ENCODE peak calls at places on chromosome 21, in ten cellular contexts. E, A, Z, X, Y, H, B, Q, R and K are unnamed samples.

GRCh38 chr21:29660047-29660720 is 279.6 kb downstream of the GRIK1 start:
- DNase-seq in E (no peak), A (no peak), Z (no peak), X (no peak), Y (no peak), H (no peak), B (no peak), Q (no peak), R (no peak), K (no peak)

GRCh38 chr21:21163904-21164303 is 165.7 kb downstream of the NCAM2 start:
- DNase-seq in E (peak; percentile 78), A (no peak), Z (peak; percentile 69), X (peak; percentile 9), Y (no peak), H (peak; percentile 38), B (peak; percentile 40), Q (peak; percentile 15), R (peak; percentile 26), K (no peak)

GRCh38 chr21:44337941-44338895 is 972 bp downstream of the CFAP410 start:
- DNase-seq in E (peak; percentile 50), A (peak; percentile 93), Z (peak; percentile 90), X (peak; percentile 25), Y (peak; percentile 80), H (peak; percentile 64), B (peak; percentile 70), Q (peak; percentile 50), R (peak; percentile 66), K (peak; percentile 84)

GRCh38 chr21:38487906-38488639 is 10.2 kb downstream of the ERG start:
- DNase-seq in E (no peak), A (no peak), Z (no peak), X (peak; percentile 21), Y (no peak), H (no peak), B (no peak), Q (no peak), R (no peak), K (no peak)

GRCh38 chr21:32203877-32204480 is 74.9 kb downstream of the MIS18A start:
- DNase-seq in E (no peak), A (no peak), Z (no peak), X (no peak), Y (no peak), H (no peak), B (no peak), Q (no peak), R (no peak), K (no peak)

GRCh38 chr21:25639167-25639921 is at the start of gene JAM2:
- DNase-seq in E (peak; percentile 66), A (peak; percentile 83), Z (peak; percentile 90), X (no peak), Y (peak; percentile 76), H (peak; percentile 9), B (peak; percentile 33), Q (peak; percentile 49), R (no peak), K (peak; percentile 64)

GRCh38 chr21:39061766-39062165 is 121.5 kb downstream of the PSMG1 start:
- DNase-seq in E (peak; percentile 37), A (no peak), Z (no peak), X (no peak), Y (peak; percentile 54), H (no peak), B (no peak), Q (no peak), R (no peak), K (no peak)

GRCh38 chr21:18772404-18772803 is 368.8 kb upstream of the TMPRSS15 start:
- DNase-seq in E (no peak), A (no peak), Z (no peak), X (peak; percentile 31), Y (no peak), H (no peak), B (no peak), Q (no peak), R (no peak), K (no peak)

GRCh38 chr21:27077501-27077900 is 110.6 kb upstream of the ADAMTS5 start:
- DNase-seq in E (no peak), A (no peak), Z (no peak), X (no peak), Y (no peak), H (no peak), B (no peak), Q (no peak), R (no peak), K (no peak)

GRCh38 chr21:46207006-46207919 is 21.3 kb downstream of the LSS start:
- DNase-seq in E (no peak), A (peak; percentile 54), Z (no peak), X (no peak), Y (peak; percentile 57), H (no peak), B (no peak), Q (no peak), R (no peak), K (no peak)
- H3K36me3 ChIP-seq in E (peaks cover 12% of the 10 kb centered on the region), A (peaks cover 6% of the 10 kb centered on the region), Z (peaks cover 48% of the 10 kb centered on the region), X (peaks cover 3% of the 10 kb centered on the region), Y (no peaks in the 10 kb centered on the region), H (peaks cover 11% of the 10 kb centered on the region), B (no peaks in the 10 kb centered on the region), Q (no peaks in the 10 kb centered on the region), R (peaks cover 43% of the 10 kb centered on the region), K (no peaks in the 10 kb centered on the region)

DNA sequence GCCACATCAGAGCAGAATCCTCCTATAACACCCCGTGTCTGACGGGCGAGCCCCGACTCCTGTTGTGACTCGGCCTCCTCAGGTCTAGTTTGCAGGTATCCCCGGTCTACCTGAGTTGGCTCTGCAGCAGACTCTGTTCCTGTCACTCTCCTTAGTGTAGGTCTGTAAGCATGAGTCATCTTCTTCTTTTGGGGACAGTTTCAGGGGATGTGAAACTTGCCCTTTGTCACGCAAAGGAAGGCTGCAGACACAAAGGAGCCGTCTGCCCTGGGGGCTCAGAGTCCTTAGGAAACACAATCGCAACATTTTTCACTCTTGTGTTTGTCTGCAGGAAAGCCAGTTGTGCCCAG is 183.2 kb downstream of the RUNX1 start:
- DNase-seq in E (peak; percentile 80), A (no peak), Z (peak; percentile 87), X (no peak), Y (no peak), H (no peak), B (peak; percentile 28), Q (no peak), R (no peak), K (no peak)
- H3K36me3 ChIP-seq in E (no peaks in the 10 kb centered on the region), A (no peaks in the 10 kb centered on the region), Z (no peaks in the 10 kb centered on the region), X (peaks cover 2% of the 10 kb centered on the region), Y (no peaks in the 10 kb centered on the region), H (peaks cover 3% of the 10 kb centered on the region), B (no peaks in the 10 kb centered on the region), Q (peaks cover 29% of the 10 kb centered on the region), R (peaks cover 12% of the 10 kb centered on the region), K (peaks cover 93% of the 10 kb centered on the region)

DNA sequence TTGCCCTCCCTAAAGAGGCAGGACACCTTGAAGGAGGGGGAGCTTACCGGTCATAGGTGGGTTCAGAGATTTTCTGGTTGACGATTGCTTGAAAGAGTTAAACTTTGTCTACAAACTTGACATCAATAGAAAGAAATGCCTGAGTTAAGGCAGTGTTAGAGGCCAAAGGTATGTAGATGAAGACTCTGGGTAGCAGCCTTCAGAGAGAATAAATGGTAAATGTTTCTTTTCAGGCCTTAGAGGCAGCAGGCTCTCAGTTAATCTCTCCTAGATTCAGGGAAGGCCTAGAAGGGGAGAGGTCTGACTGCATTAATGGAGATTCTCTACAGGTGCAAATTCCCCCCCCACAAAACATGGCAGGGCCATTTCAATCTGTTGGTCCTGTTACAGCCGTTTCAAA is 27.7 kb downstream of the MX1 start:
- DNase-seq in E (no peak), A (no peak), Z (no peak), X (no peak), Y (no peak), H (no peak), B (no peak), Q (no peak), R (no peak), K (no peak)
- H3K36me3 ChIP-seq in E (peaks cover 3% of the 10 kb centered on the region), A (peaks cover 20% of the 10 kb centered on the region), Z (no peaks in the 10 kb centered on the region), X (no peaks in the 10 kb centered on the region), Y (no peaks in the 10 kb centered on the region), H (no peaks in the 10 kb centered on the region), B (no peaks in the 10 kb centered on the region), Q (peaks cover 21% of the 10 kb centered on the region), R (peaks cover 19% of the 10 kb centered on the region), K (no peaks in the 10 kb centered on the region)

GRCh38 chr21:37188825-37189224 is 78.3 kb downstream of the VPS26C start:
- DNase-seq in E (no peak), A (no peak), Z (no peak), X (no peak), Y (no peak), H (no peak), B (no peak), Q (no peak), R (no peak), K (no peak)

GRCh38 chr21:37186983-37187382 is 80.2 kb downstream of the VPS26C start:
- DNase-seq in E (no peak), A (no peak), Z (no peak), X (no peak), Y (no peak), H (no peak), B (no peak), Q (no peak), R (no peak), K (no peak)

GRCh38 chr21:37183749-37184148 is 83.4 kb downstream of the VPS26C start:
- DNase-seq in E (no peak), A (no peak), Z (no peak), X (no peak), Y (no peak), H (no peak), B (no peak), Q (no peak), R (no peak), K (no peak)

GRCh38 chr21:37182222-37182621 is 84.9 kb downstream of the VPS26C start:
- DNase-seq in E (no peak), A (no peak), Z (no peak), X (no peak), Y (no peak), H (no peak), B (no peak), Q (no peak), R (no peak), K (no peak)

GRCh38 chr21:37184784-37185593 is 82.1 kb downstream of the VPS26C start:
- DNase-seq in E (no peak), A (no peak), Z (no peak), X (no peak), Y (no peak), H (no peak), B (no peak), Q (no peak), R (no peak), K (no peak)
- H3K36me3 ChIP-seq in E (peaks cover 34% of the 10 kb centered on the region), A (peaks cover 16% of the 10 kb centered on the region), Z (peaks cover 85% of the 10 kb centered on the region), X (no peaks in the 10 kb centered on the region), Y (no peaks in the 10 kb centered on the region), H (no peaks in the 10 kb centered on the region), B (no peaks in the 10 kb centered on the region), Q (peaks cover 31% of the 10 kb centered on the region), R (peaks cover 6% of the 10 kb centered on the region), K (peaks cover 49% of the 10 kb centered on the region)

DNA sequence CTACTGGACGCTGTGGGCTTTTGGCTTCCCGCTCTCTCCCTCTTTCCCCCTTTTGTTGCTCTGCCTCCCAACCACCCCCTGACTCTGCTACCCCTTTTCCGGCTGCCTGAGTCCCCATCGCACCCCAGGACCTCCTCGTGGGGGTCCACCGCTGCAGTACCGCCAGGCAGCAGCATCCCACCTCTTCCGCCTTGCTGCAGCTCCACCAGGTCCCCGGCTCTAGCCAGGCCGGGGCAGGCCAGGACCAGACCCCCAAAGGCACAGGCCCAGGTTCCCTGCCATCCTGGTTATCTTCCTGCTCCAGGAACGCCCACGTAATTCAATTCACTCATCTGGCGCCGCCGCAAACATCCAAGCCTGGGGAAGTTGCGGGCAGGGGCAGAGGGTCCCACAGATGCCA is 139.8 kb downstream of the LIPI start:
- DNase-seq in E (no peak), A (no peak), Z (peak; percentile 22), X (no peak), Y (no peak), H (no peak), B (no peak), Q (no peak), R (no peak), K (no peak)
- H3K36me3 ChIP-seq in E (peaks cover 10% of the 10 kb centered on the region), A (no peaks in the 10 kb centered on the region), Z (peaks cover 22% of the 10 kb centered on the region), X (no peaks in the 10 kb centered on the region), Y (no peaks in the 10 kb centered on the region), H (no peaks in the 10 kb centered on the region), B (no peaks in the 10 kb centered on the region), Q (no peaks in the 10 kb centered on the region), R (no peaks in the 10 kb centered on the region), K (no peaks in the 10 kb centered on the region)

GRCh38 chr21:42513985-42514882 is 582 bp downstream of the SLC37A1 start:
- DNase-seq in E (peak; percentile 75), A (peak; percentile 88), Z (peak; percentile 85), X (no peak), Y (peak; percentile 82), H (no peak), B (peak; percentile 74), Q (peak; percentile 50), R (peak; percentile 76), K (peak; percentile 70)
- H3K36me3 ChIP-seq in E (no peaks in the 10 kb centered on the region), A (no peaks in the 10 kb centered on the region), Z (no peaks in the 10 kb centered on the region), X (no peaks in the 10 kb centered on the region), Y (no peaks in the 10 kb centered on the region), H (no peaks in the 10 kb centered on the region), B (no peaks in the 10 kb centered on the region), Q (peaks cover 18% of the 10 kb centered on the region), R (no peaks in the 10 kb centered on the region), K (peaks cover 18% of the 10 kb centered on the region)